ENCODE peak calls at places on chromosomes 6 and 20, in ten cellular contexts. L is IMR-90, O is left lung, M is endothelial cell of umbilical vein, J is body of pancreas, A is fibroblast of lung, W is adrenal gland, X is HL-60, N is tibial nerve, T is testis. Q is an unnamed sample.

GRCh38 chr20:36407196-36407733 is 101.1 kb downstream of the DLGAP4 start:
- DNase-seq in L (peak), O (no peak), M (no peak), J (no peak), A (peak), W (no peak), X (no peak), N (no peak), T (no peak), Q (no peak)

GRCh38 chr20:17725094-17725835 is 25.5 kb downstream of the BANF2 start:
- DNase-seq in L (no peak), O (peak), M (no peak), J (peak), A (peak), W (no peak), X (no peak), N (no peak), T (no peak), Q (peak)

GRCh38 chr6:50986319-50986718 is 167.6 kb downstream of the TFAP2B start:
- DNase-seq in L (no peak), O (no peak), M (no peak), J (no peak), A (no peak), W (no peak), X (no peak), N (no peak), T (no peak), Q (no peak)

GRCh38 chr6:7086488-7086887 is 21.3 kb upstream of the RREB1 start:
- DNase-seq in L (peak), O (no peak), M (peak), J (peak), A (peak), W (peak), X (peak), N (no peak), T (peak), Q (no peak)

GRCh38 chr20:4913147-4913546 is 88.2 kb downstream of the SLC23A2 start:
- DNase-seq in L (no peak), O (no peak), M (no peak), J (no peak), A (no peak), W (no peak), X (no peak), N (no peak), T (no peak), Q (no peak)

GRCh38 chr20:58776109-58776508 is 74.6 kb downstream of the GNAS-AS1 start:
- DNase-seq in L (no peak), O (no peak), M (no peak), J (no peak), A (no peak), W (no peak), X (no peak), N (no peak), T (no peak), Q (no peak)

GRCh38 chr20:5643936-5644335 is 106.3 kb upstream of the SHLD1 start:
- DNase-seq in L (no peak), O (no peak), M (no peak), J (no peak), A (no peak), W (no peak), X (no peak), N (no peak), T (no peak), Q (no peak)

GRCh38 chr6:166465671-166466087 is 82.9 kb upstream of the MPC1 start:
- DNase-seq in L (peak), O (no peak), M (no peak), J (no peak), A (peak), W (no peak), X (no peak), N (no peak), T (no peak), Q (peak)

GRCh38 chr20:44129996-44130718 is 56.8 kb downstream of the JPH2 start:
- DNase-seq in L (peak), O (no peak), M (no peak), J (no peak), A (peak), W (no peak), X (no peak), N (no peak), T (no peak), Q (no peak)

GRCh38 chr6:116060572-116061283 is at the start of gene FRK:
- DNase-seq in L (peak), O (no peak), M (peak), J (peak), A (no peak), W (no peak), X (no peak), N (no peak), T (peak), Q (no peak)

GRCh38 chr6:31204751-31205145 is 34.3 kb upstream of the POU5F1 start:
- DNase-seq in L (peak), O (no peak), M (no peak), J (no peak), A (peak), W (no peak), X (no peak), N (no peak), T (no peak), Q (no peak)

GRCh38 chr20:46210672-46211330 is 92.7 kb downstream of the CD40 start:
- DNase-seq in L (no peak), O (no peak), M (no peak), J (no peak), A (no peak), W (no peak), X (no peak), N (no peak), T (peak), Q (no peak)

GRCh38 chr20:51966296-51966971 is 164.1 kb upstream of the SALL4 start:
- DNase-seq in L (peak), O (no peak), M (peak), J (peak), A (peak), W (peak), X (no peak), N (no peak), T (peak), Q (no peak)

GRCh38 chr6:41228616-41229015 is 467 bp downstream of the TREML4 start:
- DNase-seq in L (no peak), O (no peak), M (no peak), J (no peak), A (no peak), W (no peak), X (no peak), N (no peak), T (no peak), Q (no peak)
- TF ChIP-seq CTCF in L (no peak), O (peak), M (no peak), J (no peak), A (no peak), W (no peak), X (no peak), N (no peak), T (no peak), Q (no peak)

GRCh38 chr6:159680104-159680503 is 12.9 kb downstream of the SOD2 start:
- DNase-seq in L (peak), O (no peak), M (no peak), J (no peak), A (peak), W (no peak), X (no peak), N (no peak), T (no peak), Q (no peak)
- H3K27ac ChIP-seq in L (peak), O (peak), M (no peak), J (no peak), A (no peak), W (no peak), X (no peak), N (no peak), T (no peak), Q (no peak)

DNA sequence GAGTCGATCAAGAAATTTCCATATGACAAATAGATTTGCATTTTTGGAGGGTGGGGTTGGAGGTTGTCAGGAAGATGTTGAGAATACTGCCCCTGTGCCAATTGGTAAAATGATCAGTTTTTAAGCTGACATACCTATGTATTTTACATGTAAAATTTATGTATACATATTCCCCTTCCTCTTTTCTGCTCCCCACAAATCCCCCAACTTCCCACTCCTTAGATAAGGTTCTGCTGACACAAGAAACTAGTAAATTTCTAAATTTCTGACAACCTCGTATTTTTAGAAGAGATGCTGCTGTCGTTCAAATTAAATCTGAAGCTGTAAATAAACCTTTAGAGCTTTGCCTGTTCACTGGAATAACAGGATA is 521.0 kb downstream of the CD83 start:
- DNase-seq in L (no peak), O (no peak), M (no peak), J (no peak), A (no peak), W (no peak), X (no peak), N (no peak), T (no peak), Q (no peak)
- H3K4me3 ChIP-seq in L (no peak), O (no peak), M (no peak), J (no peak), A (peak), W (no peak), X (no peak), N (peak), T (no peak), Q (peak)

DNA sequence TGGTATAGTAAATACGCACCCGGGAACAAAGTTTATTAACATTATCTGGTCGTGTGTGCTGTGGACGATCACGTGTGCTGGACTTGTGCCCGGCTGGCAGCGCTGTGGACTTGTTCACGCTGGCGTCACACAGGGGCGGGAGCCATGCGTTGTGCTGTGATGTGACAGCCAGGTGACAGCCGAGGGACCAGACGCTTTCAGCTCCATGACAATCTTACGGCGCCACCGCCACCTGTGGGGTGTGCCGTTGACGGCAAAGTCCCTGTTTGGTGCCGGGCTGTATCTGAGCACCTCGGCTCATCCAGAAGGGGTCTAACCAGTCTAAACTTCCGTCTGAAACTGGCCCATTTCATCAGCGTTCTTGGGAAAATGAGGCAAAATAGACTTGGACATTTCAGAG is 25.2 kb downstream of the DLL1 start:
- DNase-seq in L (no peak), O (peak), M (no peak), J (peak), A (no peak), W (no peak), X (no peak), N (no peak), T (no peak), Q (peak)
- TF ChIP-seq CTCF in L (no peak), O (no peak), M (no peak), J (no peak), A (no peak), W (no peak), X (no peak), N (no peak), T (no peak), Q (no peak)

DNA sequence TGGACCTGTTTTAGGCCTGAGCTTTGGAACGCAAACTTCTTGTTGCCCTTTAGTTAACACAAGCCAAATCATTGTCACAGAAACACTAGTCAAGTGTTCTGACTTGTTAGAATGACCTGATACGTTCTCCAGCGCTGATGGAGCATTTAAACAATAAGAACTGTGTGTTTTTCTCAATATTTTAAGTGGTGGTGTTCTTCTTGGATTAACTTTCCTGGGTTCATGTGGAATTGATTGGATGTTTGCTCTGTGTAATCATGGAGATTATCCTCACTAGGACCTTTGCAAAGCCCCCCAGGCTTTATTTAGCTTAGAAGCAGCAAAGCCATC is 1.6 kb downstream of the LRRC1 start:
- DNase-seq in L (no peak), O (no peak), M (peak), J (no peak), A (no peak), W (no peak), X (no peak), N (no peak), T (no peak), Q (no peak)
- H3K27ac ChIP-seq in L (no peak), O (no peak), M (no peak), J (peak), A (no peak), W (no peak), X (no peak), N (peak), T (peak), Q (peak)

DNA sequence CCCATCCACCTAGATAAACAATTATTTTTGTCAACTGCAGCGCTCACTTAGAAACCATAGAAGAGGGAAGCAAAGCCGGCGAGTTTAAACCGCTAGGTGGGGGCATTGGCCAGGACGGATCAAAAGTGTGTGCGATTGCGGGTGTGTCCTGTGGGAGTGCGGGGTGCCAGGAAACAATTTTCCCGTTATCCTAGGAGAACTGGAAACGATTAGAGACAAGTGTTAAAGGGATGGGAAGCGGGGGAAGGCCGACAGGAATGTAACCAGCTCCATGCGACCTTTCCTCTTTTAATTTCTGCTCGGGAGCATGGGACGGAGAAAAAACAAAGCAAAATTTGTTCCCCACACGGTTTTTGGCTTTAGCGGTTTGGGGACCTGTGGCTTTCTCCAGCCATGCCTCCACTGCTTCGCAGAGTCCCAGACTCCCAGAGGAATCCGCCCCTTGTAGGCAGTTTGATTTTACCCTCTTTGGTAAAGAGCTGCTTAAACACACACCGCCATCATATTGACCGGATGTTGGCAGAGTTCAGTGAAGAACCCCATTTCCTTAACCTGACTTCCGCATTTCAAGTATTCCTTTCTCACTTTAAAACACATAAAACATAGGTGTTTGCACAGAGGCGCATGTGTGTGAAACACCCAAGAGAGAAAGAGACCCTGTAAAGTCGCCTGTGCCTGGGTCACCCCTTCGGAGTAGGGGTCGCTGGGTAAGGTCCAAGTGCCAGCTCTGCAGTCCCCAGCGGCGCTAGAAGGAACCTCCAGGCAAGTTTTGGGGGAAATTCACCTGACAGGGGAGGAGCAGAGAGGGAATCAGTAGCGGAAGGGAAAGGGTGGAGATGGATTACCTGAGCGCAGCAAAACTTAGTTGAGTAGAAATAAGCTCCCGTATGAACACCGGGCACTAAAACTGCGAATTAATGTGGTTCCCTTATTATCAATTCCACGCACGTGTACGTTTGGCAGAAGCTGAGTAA is 3.1 kb upstream of the HTR1B start:
- DNase-seq in L (peak), O (peak), M (peak), J (peak), A (peak), W (peak), X (no peak), N (no peak), T (peak), Q (no peak)
- H3K4me3 ChIP-seq in L (peak), O (peak), M (peak), J (no peak), A (peak), W (peak), X (peak), N (peak), T (peak), Q (peak)

GRCh38 chr6:154937306-154938244 is 57.5 kb upstream of the TIAM2 start:
- DNase-seq in L (peak), O (no peak), M (peak), J (no peak), A (peak), W (no peak), X (no peak), N (no peak), T (no peak), Q (no peak)
- TF ChIP-seq CTCF in L (peak), O (no peak), M (peak), J (no peak), A (no peak), W (no peak), X (no peak), N (no peak), T (no peak), Q (no peak)

DNA sequence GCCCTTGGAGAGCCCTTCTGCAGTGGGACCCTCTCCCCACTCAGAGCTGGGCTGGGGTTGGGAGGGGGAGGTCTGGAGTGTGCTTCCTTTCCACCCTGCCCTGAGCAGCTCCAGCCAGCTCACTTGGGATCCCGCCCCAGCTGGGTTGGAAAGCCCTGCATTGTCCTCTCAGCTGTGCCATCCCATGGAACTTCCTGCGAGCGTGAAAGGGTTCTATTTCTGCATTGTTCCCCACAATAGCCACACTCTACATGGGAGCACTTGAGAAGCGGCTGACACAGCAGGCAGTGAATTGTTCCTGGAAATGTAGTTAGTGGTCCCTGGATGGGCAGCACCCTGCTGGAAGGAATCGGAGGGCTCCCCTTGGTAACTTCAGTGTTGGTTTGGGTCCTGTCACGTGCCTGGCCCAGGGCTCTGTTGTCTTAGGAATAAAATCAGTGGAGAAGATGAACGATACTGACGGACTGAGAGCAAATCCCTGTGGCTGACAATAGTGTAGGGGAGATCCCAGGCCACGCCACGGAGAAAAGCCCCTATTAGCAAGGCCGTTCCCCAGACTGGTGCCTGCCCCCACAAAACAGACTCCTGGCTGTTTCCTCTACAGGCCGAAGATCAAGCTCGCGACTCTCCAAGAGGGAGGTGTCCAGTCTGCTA is 18.7 kb downstream of the DNMT3B start:
- DNase-seq in L (no peak), O (no peak), M (no peak), J (no peak), A (no peak), W (no peak), X (no peak), N (no peak), T (no peak), Q (no peak)
- H3K27ac ChIP-seq in L (no peak), O (no peak), M (no peak), J (no peak), A (no peak), W (no peak), X (no peak), N (no peak), T (no peak), Q (no peak)

GRCh38 chr6:106094261-106094963 is 8.3 kb downstream of the PRDM1 start:
- DNase-seq in L (no peak), O (no peak), M (no peak), J (no peak), A (no peak), W (no peak), X (no peak), N (no peak), T (no peak), Q (no peak)

GRCh38 chr6:106094964-106095335 is 8.8 kb downstream of the PRDM1 start:
- DNase-seq in L (no peak), O (no peak), M (no peak), J (no peak), A (no peak), W (no peak), X (no peak), N (no peak), T (no peak), Q (no peak)

GRCh38 chr6:106089981-106090380 is 3.8 kb downstream of the PRDM1 start:
- DNase-seq in L (peak), O (no peak), M (no peak), J (no peak), A (peak), W (no peak), X (no peak), N (no peak), T (no peak), Q (no peak)

GRCh38 chr6:106087548-106088325 is 1.6 kb downstream of the PRDM1 start:
- DNase-seq in L (peak), O (no peak), M (peak), J (peak), A (peak), W (no peak), X (peak), N (no peak), T (peak), Q (no peak)

DNA sequence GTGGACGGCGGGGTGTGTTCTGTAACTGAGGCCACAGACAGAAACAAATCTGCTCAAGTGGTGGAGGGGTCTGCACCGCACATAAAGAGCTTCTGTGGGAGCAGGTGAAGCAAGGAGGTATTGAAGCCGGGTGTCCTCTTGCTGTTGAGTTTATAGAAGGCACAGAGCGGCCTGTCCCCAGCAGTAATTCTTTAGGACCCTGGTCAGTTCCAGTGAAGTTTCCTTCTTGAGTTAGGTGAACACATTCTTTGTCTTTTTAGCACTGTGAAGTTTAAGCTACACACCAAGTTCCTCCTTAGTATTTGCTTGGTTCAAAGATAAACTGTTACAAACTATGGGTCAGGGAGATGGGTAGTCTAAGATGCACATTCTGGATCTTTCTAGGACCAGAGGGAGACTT is 6.1 kb downstream of the PRDM1 start:
- DNase-seq in L (no peak), O (no peak), M (no peak), J (no peak), A (no peak), W (no peak), X (no peak), N (no peak), T (no peak), Q (no peak)
- H3K4me3 ChIP-seq in L (no peak), O (no peak), M (no peak), J (no peak), A (no peak), W (no peak), X (no peak), N (no peak), T (no peak), Q (no peak)

GRCh38 chr6:126657556-126658129 is 317.7 kb downstream of the CENPW start:
- DNase-seq in L (peak), O (no peak), M (peak), J (peak), A (peak), W (no peak), X (no peak), N (no peak), T (peak), Q (no peak)
- TF ChIP-seq CTCF in L (peak), O (no peak), M (peak), J (peak), A (peak), W (peak), X (peak), N (peak), T (no peak), Q (peak)